ENCODE peak calls at places on chromosomes 12 and 14, in six cellular contexts. T is germinal center, S is Kasumi-1, R is left colon, Z is SK-MEL-5, C is IMR-90. M is an unnamed sample.

GRCh38 chr12:71299541-71300376 is 139.8 kb upstream of the LGR5 start:
- DNase-seq in T (no peak), S (no peak), R (no peak), Z (no peak), C (no peak), M (no peak)

GRCh38 chr14:77284066-77284855 is 13.3 kb upstream of the NGB start:
- DNase-seq in T (no peak), S (no peak), R (no peak), Z (no peak), C (no peak), M (no peak)

GRCh38 chr12:121711925-121712461 is 559 bp upstream of the TMEM120B start:
- DNase-seq in T (peak; percentile 24), S (peak; percentile 31), R (peak; percentile 48), Z (peak; percentile 16), C (no peak), M (peak; percentile 27)

GRCh38 chr12:1534708-1535107 is 59.7 kb downstream of the FBXL14 start:
- DNase-seq in T (no peak), S (no peak), R (no peak), Z (no peak), C (no peak), M (peak; percentile 34)

GRCh38 chr12:54040148-54040494 is 7.3 kb downstream of the HOXC5 start:
- DNase-seq in T (peak; percentile 73), S (no peak), R (no peak), Z (peak; percentile 55), C (no peak), M (no peak)

GRCh38 chr14:105355049-105355575 is 40.6 kb downstream of the PACS2 start:
- DNase-seq in T (no peak), S (no peak), R (no peak), Z (no peak), C (no peak), M (no peak)

GRCh38 chr14:33555710-33556350 is 395.0 kb downstream of the EGLN3 start:
- DNase-seq in T (no peak), S (no peak), R (no peak), Z (no peak), C (no peak), M (no peak)

GRCh38 chr14:99790201-99790977 is 2.8 kb upstream of the EML1 start:
- DNase-seq in T (no peak), S (no peak), R (no peak), Z (no peak), C (no peak), M (no peak)

GRCh38 chr14:71645656-71646055 is 286.6 kb upstream of the RGS6 start:
- DNase-seq in T (no peak), S (no peak), R (no peak), Z (no peak), C (peak; percentile 77), M (no peak)

GRCh38 chr14:24162083-24162482 is 1.0 kb downstream of the IRF9 start:
- DNase-seq in T (no peak), S (no peak), R (no peak), Z (no peak), C (peak; percentile 75), M (no peak)

GRCh38 chr14:103404920-103405319 is 19.7 kb downstream of the MARK3 start:
- DNase-seq in T (no peak), S (no peak), R (no peak), Z (no peak), C (no peak), M (no peak)

GRCh38 chr12:115571027-115571426 is 706.5 kb downstream of the MED13L start:
- DNase-seq in T (no peak), S (no peak), R (no peak), Z (no peak), C (no peak), M (no peak)

GRCh38 chr12:53287741-53288216 is 7.6 kb upstream of the PFDN5 start:
- DNase-seq in T (peak; percentile 74), S (peak; percentile 68), R (peak; percentile 50), Z (peak; percentile 82), C (peak; percentile 61), M (peak; percentile 47)

GRCh38 chr12:112418596-112419268 is at the start of gene PTPN11:
- DNase-seq in T (peak; percentile 86), S (peak; percentile 78), R (peak; percentile 84), Z (peak; percentile 82), C (peak; percentile 69), M (peak; percentile 68)

GRCh38 chr14:98208074-98208675 is 1063.8 kb downstream of the BCL11B start:
- DNase-seq in T (no peak), S (no peak), R (no peak), Z (no peak), C (no peak), M (no peak)

GRCh38 chr14:100532154-100532915 is 54.9 kb downstream of the BEGAIN start:
- DNase-seq in T (no peak), S (no peak), R (no peak), Z (no peak), C (peak; percentile 13), M (peak; percentile 6)

GRCh38 chr12:42568952-42569916 is 20.3 kb downstream of the PRICKLE1 start:
- DNase-seq in T (peak; percentile 3), S (peak; percentile 80), R (no peak), Z (peak; percentile 81), C (peak; percentile 80), M (peak; percentile 57)

GRCh38 chr14:50785506-50786063 is 45.4 kb downstream of the NIN start:
- DNase-seq in T (no peak), S (no peak), R (no peak), Z (no peak), C (no peak), M (no peak)

GRCh38 chr14:79225815-79226214 is 985.5 kb downstream of the DIO2 start:
- DNase-seq in T (no peak), S (no peak), R (no peak), Z (no peak), C (no peak), M (no peak)

GRCh38 chr12:76340680-76341435 is 7.4 kb downstream of the BBS10 start:
- DNase-seq in T (no peak), S (peak; percentile 71), R (no peak), Z (no peak), C (peak; percentile 43), M (peak; percentile 81)

GRCh38 chr14:97036096-97036852 is 239.1 kb downstream of the VRK1 start:
- DNase-seq in T (no peak), S (no peak), R (no peak), Z (peak; percentile 34), C (no peak), M (no peak)

GRCh38 chr12:56628671-56629458 is 1.3 kb downstream of the BAZ2A start:
- DNase-seq in T (peak; percentile 53), S (peak; percentile 10), R (peak; percentile 76), Z (peak; percentile 62), C (peak; percentile 74), M (peak; percentile 63)

GRCh38 chr12:52901715-52902541 is 2.9 kb downstream of the KRT8 start:
- DNase-seq in T (no peak), S (no peak), R (no peak), Z (no peak), C (no peak), M (no peak)

GRCh38 chr12:18224745-18225144 is 36.6 kb upstream of the PIK3C2G start:
- DNase-seq in T (no peak), S (peak; percentile 86), R (no peak), Z (peak; percentile 75), C (peak; percentile 5), M (peak; percentile 38)

GRCh38 chr12:57479043-57479375 is 657 bp downstream of the ARHGAP9 start:
- DNase-seq in T (no peak), S (no peak), R (no peak), Z (no peak), C (no peak), M (no peak)

GRCh38 chr14:104436741-104437701 is 142.5 kb upstream of the C14orf180 start:
- DNase-seq in T (no peak), S (no peak), R (no peak), Z (no peak), C (no peak), M (no peak)

GRCh38 chr12:69405466-69405865 is 45.9 kb downstream of the YEATS4 start:
- DNase-seq in T (no peak), S (no peak), R (no peak), Z (peak; percentile 49), C (peak; percentile 98), M (no peak)

GRCh38 chr14:50342211-50343080 is 30.3 kb downstream of the DMAC2L start:
- DNase-seq in T (peak; percentile 36), S (peak; percentile 62), R (peak; percentile 75), Z (peak; percentile 78), C (peak; percentile 71), M (no peak)

GRCh38 chr12:20629414-20630156 is 65.5 kb upstream of the SLCO1C1 start:
- DNase-seq in T (no peak), S (no peak), R (peak; percentile 56), Z (no peak), C (peak; percentile 21), M (no peak)

GRCh38 chr12:105274571-105274970 is 38.6 kb upstream of the APPL2 start:
- DNase-seq in T (no peak), S (no peak), R (no peak), Z (no peak), C (no peak), M (no peak)

GRCh38 chr12:105420659-105421240 is 90.3 kb downstream of the C12orf75 start:
- DNase-seq in T (peak; percentile 54), S (peak; percentile 51), R (peak; percentile 45), Z (peak; percentile 75), C (peak; percentile 77), M (peak; percentile 45)

GRCh38 chr12:49198431-49199155 is 9.7 kb upstream of the TUBA1A start:
- DNase-seq in T (no peak), S (no peak), R (no peak), Z (peak; percentile 48), C (peak; percentile 94), M (no peak)